ENCODE peak calls at places on chromosomes 3 and 15, in eight cellular contexts. D is AG10803; B is AG09319; R is activated CD4-positive, alpha-beta T cell treated with anti-CD3 and anti-CD28 coated beads, Interleukin-2, amount 10 ng/mL, durations not matched to agents 7 days and 5 days; L is mammary epithelial cell; E is fibroblast of villous mesenchyme; A is WTC11; U is NAMALWA. N is an unnamed sample.

GRCh38 chr3:145259166-145259565 is 901.8 kb downstream of the PLOD2 start:
- DNase-seq in D (no peak), B (no peak), R (no peak), L (no peak), E (no peak), A (no peak), U (no peak), N (no peak)

GRCh38 chr3:75042941-75043340 is 428.5 kb upstream of the CNTN3 start:
- DNase-seq in D (no peak), B (no peak), R (no peak), L (no peak), E (no peak), A (peak), U (no peak), N (no peak)

GRCh38 chr3:119302697-119303630 is 8.8 kb downstream of the ARHGAP31 start:
- DNase-seq in D (peak), B (no peak), R (no peak), L (no peak), E (no peak), A (no peak), U (no peak), N (no peak)

GRCh38 chr3:142963266-142964149 is at the start of gene PAQR9:
- DNase-seq in D (no peak), B (no peak), R (no peak), L (no peak), E (no peak), A (peak), U (no peak), N (peak)

GRCh38 chr3:188397766-188398705 is 244.1 kb downstream of the LPP start:
- DNase-seq in D (no peak), B (no peak), R (no peak), L (no peak), E (no peak), A (no peak), U (no peak), N (no peak)

GRCh38 chr3:182969277-182969676 is 11.1 kb downstream of the DCUN1D1 start:
- DNase-seq in D (peak), B (no peak), R (no peak), L (peak), E (peak), A (no peak), U (no peak), N (peak)

GRCh38 chr15:27743078-27743477 is 356.0 kb downstream of the OCA2 start:
- DNase-seq in D (no peak), B (no peak), R (no peak), L (no peak), E (no peak), A (no peak), U (no peak), N (no peak)

GRCh38 chr3:125150525-125151436 is 61.8 kb downstream of the SLC12A8 start:
- DNase-seq in D (no peak), B (no peak), R (peak), L (no peak), E (no peak), A (peak), U (peak), N (peak)

GRCh38 chr3:45870099-45870498 is 16.2 kb upstream of the CCR9 start:
- DNase-seq in D (no peak), B (no peak), R (peak), L (no peak), E (no peak), A (no peak), U (no peak), N (no peak)

GRCh38 chr3:154427685-154428291 is 2.2 kb downstream of the GPR149 start:
- DNase-seq in D (no peak), B (no peak), R (no peak), L (no peak), E (no peak), A (peak), U (no peak), N (no peak)

GRCh38 chr3:141877911-141878310 is 1.5 kb downstream of the ATP1B3 start:
- DNase-seq in D (peak), B (no peak), R (no peak), L (peak), E (peak), A (no peak), U (peak), N (peak)

GRCh38 chr15:68408526-68408925 is 23.4 kb downstream of the ITGA11 start:
- DNase-seq in D (no peak), B (no peak), R (no peak), L (no peak), E (no peak), A (no peak), U (no peak), N (no peak)

GRCh38 chr3:152298393-152299242 is 29.9 kb downstream of the MBNL1 start:
- DNase-seq in D (peak), B (peak), R (peak), L (peak), E (peak), A (no peak), U (peak), N (peak)

GRCh38 chr15:65937476-65937875 is 68.2 kb downstream of the RAB11A start:
- DNase-seq in D (no peak), B (no peak), R (no peak), L (no peak), E (no peak), A (no peak), U (no peak), N (no peak)

GRCh38 chr15:52191207-52191606 is at the start of gene GNB5:
- DNase-seq in D (no peak), B (no peak), R (no peak), L (no peak), E (no peak), A (peak), U (no peak), N (no peak)

GRCh38 chr15:45640610-45641009 is 5.8 kb downstream of the SQOR start:
- DNase-seq in D (peak), B (no peak), R (no peak), L (peak), E (peak), A (no peak), U (no peak), N (peak)

GRCh38 chr3:8651418-8652322 is 7.1 kb upstream of the SSUH2 start:
- DNase-seq in D (no peak), B (no peak), R (no peak), L (no peak), E (no peak), A (no peak), U (no peak), N (no peak)

GRCh38 chr3:62607287-62608029 is 234.1 kb upstream of the FEZF2 start:
- DNase-seq in D (peak), B (no peak), R (no peak), L (peak), E (peak), A (no peak), U (no peak), N (peak)

GRCh38 chr15:99452728-99453643 is 112.8 kb upstream of the MEF2A start:
- DNase-seq in D (peak), B (no peak), R (peak), L (no peak), E (peak), A (no peak), U (peak), N (peak)

GRCh38 chr3:172098698-172099494 is 59.5 kb downstream of the FNDC3B start:
- DNase-seq in D (no peak), B (no peak), R (no peak), L (peak), E (no peak), A (peak), U (no peak), N (no peak)

GRCh38 chr3:193826126-193826795 is 233.3 kb downstream of the OPA1 start:
- DNase-seq in D (peak), B (no peak), R (no peak), L (peak), E (peak), A (no peak), U (no peak), N (peak)

GRCh38 chr3:54891540-54891897 is 36.3 kb downstream of the LRTM1 start:
- DNase-seq in D (peak), B (peak), R (no peak), L (peak), E (peak), A (no peak), U (no peak), N (peak)

GRCh38 chr3:64806668-64807067 is 118.9 kb upstream of the ADAMTS9 start:
- DNase-seq in D (no peak), B (no peak), R (no peak), L (no peak), E (no peak), A (no peak), U (no peak), N (no peak)

GRCh38 chr3:10289785-10290355 is 2.9 kb downstream of the GHRL start:
- DNase-seq in D (no peak), B (no peak), R (no peak), L (no peak), E (no peak), A (no peak), U (no peak), N (no peak)

GRCh38 chr15:31365655-31366127 is 39.1 kb downstream of the KLF13 start:
- DNase-seq in D (peak), B (peak), R (peak), L (peak), E (peak), A (peak), U (peak), N (peak)

GRCh38 chr3:168116279-168116678 is 20.6 kb upstream of the GOLIM4 start:
- DNase-seq in D (peak), B (peak), R (no peak), L (peak), E (no peak), A (no peak), U (no peak), N (peak)

GRCh38 chr3:111763101-111763500 is 96.0 kb upstream of the PHLDB2 start:
- DNase-seq in D (no peak), B (no peak), R (no peak), L (peak), E (no peak), A (no peak), U (no peak), N (peak)

GRCh38 chr15:37015025-37015424 is 85.3 kb downstream of the MEIS2 start:
- DNase-seq in D (peak), B (peak), R (no peak), L (peak), E (peak), A (no peak), U (peak), N (peak)

GRCh38 chr3:194741916-194742315 is 56.2 kb downstream of the FAM43A start:
- DNase-seq in D (no peak), B (no peak), R (no peak), L (no peak), E (no peak), A (no peak), U (no peak), N (no peak)

GRCh38 chr15:42092666-42093445 is 1.5 kb downstream of the PLA2G4D start:
- DNase-seq in D (no peak), B (no peak), R (peak), L (no peak), E (no peak), A (no peak), U (no peak), N (peak)

GRCh38 chr3:136336329-136337100 is 86.4 kb downstream of the PCCB start:
- DNase-seq in D (peak), B (no peak), R (no peak), L (no peak), E (no peak), A (no peak), U (no peak), N (peak)

GRCh38 chr3:128823008-128823407 is 56.4 kb upstream of the ACAD9 start:
- DNase-seq in D (no peak), B (no peak), R (no peak), L (no peak), E (no peak), A (no peak), U (no peak), N (no peak)

GRCh38 chr3:32873491-32874130 is 55.8 kb downstream of the TRIM71 start:
- DNase-seq in D (no peak), B (no peak), R (no peak), L (no peak), E (no peak), A (no peak), U (no peak), N (no peak)

GRCh38 chr15:22846073-22846472 is 7.6 kb downstream of the NIPA2 start:
- DNase-seq in D (no peak), B (no peak), R (no peak), L (no peak), E (no peak), A (no peak), U (no peak), N (no peak)

GRCh38 chr3:128149632-128150031 is 3.6 kb upstream of the EEFSEC start:
- DNase-seq in D (no peak), B (no peak), R (no peak), L (no peak), E (peak), A (no peak), U (no peak), N (no peak)

GRCh38 chr3:98110191-98110908 is 20.2 kb upstream of the OR5H1 start:
- DNase-seq in D (no peak), B (no peak), R (no peak), L (no peak), E (no peak), A (no peak), U (no peak), N (no peak)

GRCh38 chr3:188954590-188955208 is 217.1 kb upstream of the TPRG1 start:
- DNase-seq in D (peak), B (peak), R (peak), L (peak), E (peak), A (peak), U (peak), N (peak)

N was measured in fibroblast of the aortic adventitia.